ENCODE peak calls at places on chromosome 2, in eight cellular contexts. N is stimulated activated CD8-positive, alpha-beta memory T cell treated with anti-CD3 and anti-CD28 coated beads, Interleukin-4, amount 100 ng/mL, for 1 hour; E is activated T-cell treated with anti-CD3 and anti-CD28 coated beads for 1 hour; R is HCT116; T is caudate nucleus; Q is neural crest cell; K is T-helper 1 cell; Z is activated T-helper 1 cell treated with anti-CD3 and anti-CD28 coated beads, Interleukin-12 subunit alpha, Interleukin-12 subunit beta, Interleukin-2, Interleukin-4 antibody, amounts not matched to agents 30 ng/mL and 10 ng/mL and 1 ng/mL, durations not matched to agents 14 hours and 24 hours and 36 hours. C is an unnamed sample.

GRCh38 chr2:152165306-152165705 is 10.3 kb downstream of the STAM2 start:
- DNase-seq in N (no peak), K (no peak), Z (no peak), Q (no peak), R (no peak), E (no peak), T (no peak), C (no peak)

GRCh38 chr2:199646439-199646838 is 188.7 kb upstream of the SATB2 start:
- DNase-seq in K (no peak), Z (no peak), R (no peak), E (no peak), Q (no peak), T (no peak), N (no peak), C (no peak)

GRCh38 chr2:137210039-137210438 is 444.7 kb downstream of the THSD7B start:
- DNase-seq in R (no peak), N (no peak), Z (no peak), Q (no peak), K (no peak), T (no peak), E (no peak), C (no peak)

GRCh38 chr2:216130346-216130951 is 21.3 kb downstream of the XRCC5 start:
- DNase-seq in T (no peak), N (no peak), E (no peak), Z (no peak), R (no peak), K (no peak), Q (no peak), C (no peak)

GRCh38 chr2:28403388-28403956 is 10.8 kb downstream of the FOSL2 start:
- DNase-seq in T (no peak), K (no peak), Z (no peak), R (no peak), E (no peak), N (no peak), Q (no peak), C (no peak)

GRCh38 chr2:142834003-142834402 is 43.5 kb upstream of the KYNU start:
- DNase-seq in E (no peak), N (no peak), R (no peak), K (no peak), T (no peak), Q (no peak), Z (no peak), C (no peak)

GRCh38 chr2:231640646-231641111 is 48.0 kb downstream of the TEX44 start:
- DNase-seq in E (no peak), T (no peak), N (no peak), Q (no peak), R (peak), Z (no peak), K (no peak), C (no peak)

GRCh38 chr2:195561205-195562032 is 95.6 kb upstream of the SLC39A10 start:
- DNase-seq in Z (no peak), Q (no peak), R (no peak), K (no peak), T (no peak), N (no peak), E (no peak), C (no peak)

GRCh38 chr2:30511122-30512083 is 64.4 kb downstream of the LCLAT1 start:
- DNase-seq in Q (no peak), T (no peak), N (no peak), Z (no peak), R (peak), K (no peak), E (no peak), C (peak)

GRCh38 chr2:157989227-157989626 is 112.4 kb upstream of the UPP2 start:
- DNase-seq in E (no peak), R (no peak), Q (no peak), Z (no peak), K (no peak), T (no peak), N (no peak), C (no peak)

GRCh38 chr2:71471276-71471675 is 17.9 kb downstream of the DYSF start:
- DNase-seq in N (no peak), R (no peak), E (no peak), Q (no peak), Z (no peak), K (no peak), T (no peak), C (peak)

GRCh38 chr2:170077830-170078569 is 99.9 kb upstream of the MYO3B start:
- DNase-seq in T (no peak), N (no peak), R (no peak), Z (no peak), E (no peak), Q (no peak), K (no peak), C (no peak)

GRCh38 chr2:40332096-40332826 is 119.6 kb downstream of the SLC8A1 start:
- DNase-seq in T (no peak), R (no peak), Z (no peak), Q (no peak), K (no peak), N (no peak), E (no peak), C (peak)

GRCh38 chr2:101999122-101999789 is 7.5 kb downstream of the IL1R2 start:
- DNase-seq in T (no peak), R (no peak), Z (no peak), N (no peak), K (no peak), Q (no peak), E (no peak), C (peak)

GRCh38 chr2:37838541-37839167 is 86.4 kb upstream of the RMDN2 start:
- DNase-seq in Z (no peak), Q (no peak), K (no peak), R (no peak), N (no peak), T (no peak), E (no peak), C (no peak)

GRCh38 chr2:238143239-238143951 is 4.9 kb downstream of the KLHL30 start:
- DNase-seq in T (no peak), Q (no peak), K (no peak), Z (no peak), E (no peak), N (no peak), R (peak), C (peak)

GRCh38 chr2:74399785-74400184 is 19.7 kb upstream of the DCTN1 start:
- DNase-seq in Q (no peak), K (no peak), Z (no peak), R (peak), E (no peak), T (no peak), N (no peak), C (peak)

GRCh38 chr2:60746318-60746717 is 9.8 kb upstream of the PAPOLG start:
- DNase-seq in T (no peak), Q (no peak), Z (no peak), R (no peak), K (no peak), E (no peak), N (no peak), C (no peak)

GRCh38 chr2:143083636-143084035 is 45.6 kb upstream of the ARHGAP15 start:
- DNase-seq in T (no peak), K (no peak), E (no peak), N (no peak), Z (no peak), R (no peak), Q (no peak), C (peak)

GRCh38 chr2:210287301-210287700 is 27.7 kb downstream of the MYL1 start:
- DNase-seq in Z (no peak), K (no peak), Q (no peak), T (no peak), R (no peak), N (no peak), E (no peak), C (no peak)

GRCh38 chr2:27977623-27978312 is 87.2 kb downstream of the BABAM2 start:
- DNase-seq in E (no peak), Z (no peak), K (no peak), N (no peak), R (peak), Q (no peak), T (no peak), C (peak)

GRCh38 chr2:23585218-23585945 is 200.4 kb downstream of the KLHL29 start:
- DNase-seq in K (no peak), N (no peak), T (no peak), E (no peak), Z (no peak), R (no peak), Q (no peak), C (no peak)

GRCh38 chr2:41414486-41415230 is 633.2 kb upstream of the PKDCC start:
- DNase-seq in Q (peak), T (no peak), E (no peak), K (no peak), R (no peak), N (no peak), Z (no peak), C (peak)

GRCh38 chr2:220373878-220374277 is 746.4 kb downstream of the SLC4A3 start:
- DNase-seq in R (no peak), Z (no peak), E (no peak), N (no peak), T (no peak), K (no peak), Q (no peak), C (no peak)

GRCh38 chr2:105081006-105081701 is 43.3 kb downstream of the MRPS9 start:
- DNase-seq in K (no peak), Q (no peak), Z (no peak), E (no peak), R (no peak), N (no peak), T (peak), C (no peak)

GRCh38 chr2:6372317-6372903 is 493.3 kb downstream of the CMPK2 start:
- DNase-seq in K (no peak), N (no peak), Z (no peak), T (no peak), E (no peak), R (no peak), Q (no peak), C (peak)

GRCh38 chr2:203830294-203831055 is 37.1 kb upstream of the CTLA4 start:
- DNase-seq in T (no peak), E (no peak), Q (no peak), R (no peak), Z (peak), N (no peak), K (no peak), C (no peak)